ENCODE peak calls at places on chromosomes 12 and 14, in seven cellular contexts. One of them, this sample, is unnamed.

GRCh38 chr12:10557766-10558165 is 52.1 kb downstream of the EIF2S3B start:
- DNase-seq in neural progenitor cell: no peak
- DNase-seq in right cardiac atrium: no peak
- DNase-seq in psoas muscle: no peak
- DNase-seq in BJ: no peak
- DNase-seq in uterus: no peak
- DNase-seq in Panc1: no peak
- DNase-seq in this sample: no peak

GRCh38 chr14:19906665-19907064 is 13.7 kb upstream of the OR4K5 start:
- DNase-seq in neural progenitor cell: no peak
- DNase-seq in BJ: no peak
- DNase-seq in uterus: no peak
- DNase-seq in Panc1: no peak
- DNase-seq in psoas muscle: no peak
- DNase-seq in right cardiac atrium: no peak
- DNase-seq in this sample: no peak

GRCh38 chr12:92928431-92928961 is 599 bp downstream of the EEA1 start:
- DNase-seq in psoas muscle: peak
- DNase-seq in Panc1: no peak
- DNase-seq in right cardiac atrium: peak
- DNase-seq in uterus: peak
- DNase-seq in neural progenitor cell: no peak
- DNase-seq in BJ: no peak
- DNase-seq in this sample: no peak

GRCh38 chr12:14770495-14771313 is 32.6 kb downstream of the WBP11 start:
- DNase-seq in neural progenitor cell: peak
- DNase-seq in right cardiac atrium: peak
- DNase-seq in psoas muscle: peak
- DNase-seq in uterus: peak
- DNase-seq in Panc1: peak
- DNase-seq in BJ: peak
- DNase-seq in this sample: peak

GRCh38 chr12:104763163-104763805 is 194.8 kb downstream of the SLC41A2 start:
- DNase-seq in psoas muscle: no peak
- DNase-seq in BJ: no peak
- DNase-seq in Panc1: no peak
- DNase-seq in neural progenitor cell: no peak
- DNase-seq in uterus: no peak
- DNase-seq in right cardiac atrium: no peak
- DNase-seq in this sample: peak

GRCh38 chr14:105925615-105926414 is 399.4 kb downstream of the TMEM121 start:
- DNase-seq in uterus: no peak
- DNase-seq in right cardiac atrium: no peak
- DNase-seq in BJ: no peak
- DNase-seq in Panc1: no peak
- DNase-seq in psoas muscle: peak
- DNase-seq in neural progenitor cell: no peak
- DNase-seq in this sample: no peak

GRCh38 chr14:105889666-105890473 is 363.5 kb downstream of the TMEM121 start:
- DNase-seq in neural progenitor cell: no peak
- DNase-seq in psoas muscle: peak
- DNase-seq in BJ: no peak
- DNase-seq in uterus: peak
- DNase-seq in Panc1: no peak
- DNase-seq in right cardiac atrium: peak
- DNase-seq in this sample: no peak

GRCh38 chr14:23910081-23910875 is 43.3 kb upstream of the DHRS4 start:
- DNase-seq in BJ: no peak
- DNase-seq in neural progenitor cell: peak
- DNase-seq in Panc1: peak
- DNase-seq in uterus: no peak
- DNase-seq in psoas muscle: no peak
- DNase-seq in right cardiac atrium: no peak
- DNase-seq in this sample: no peak

GRCh38 chr14:91980157-91980556 is 32.7 kb upstream of the FBLN5 start:
- DNase-seq in Panc1: peak
- DNase-seq in neural progenitor cell: no peak
- DNase-seq in right cardiac atrium: no peak
- DNase-seq in BJ: peak
- DNase-seq in uterus: no peak
- DNase-seq in psoas muscle: no peak
- DNase-seq in this sample: peak

GRCh38 chr14:106738075-106738474 is 1211.7 kb downstream of the TMEM121 start:
- DNase-seq in psoas muscle: no peak
- DNase-seq in Panc1: no peak
- DNase-seq in right cardiac atrium: no peak
- DNase-seq in BJ: no peak
- DNase-seq in uterus: no peak
- DNase-seq in neural progenitor cell: no peak
- DNase-seq in this sample: no peak

GRCh38 chr12:63922446-63922845 is 77.9 kb downstream of the SRGAP1 start:
- DNase-seq in uterus: no peak
- DNase-seq in psoas muscle: no peak
- DNase-seq in Panc1: no peak
- DNase-seq in neural progenitor cell: no peak
- DNase-seq in BJ: peak
- DNase-seq in right cardiac atrium: no peak
- DNase-seq in this sample: no peak

GRCh38 chr12:6313326-6313940 is 3.0 kb downstream of the PLEKHG6 start:
- DNase-seq in neural progenitor cell: no peak
- DNase-seq in right cardiac atrium: no peak
- DNase-seq in psoas muscle: no peak
- DNase-seq in uterus: no peak
- DNase-seq in BJ: no peak
- DNase-seq in Panc1: no peak
- DNase-seq in this sample: no peak

GRCh38 chr12:57487055-57487596 is 742 bp upstream of the MARS1 start:
- DNase-seq in right cardiac atrium: no peak
- DNase-seq in uterus: no peak
- DNase-seq in psoas muscle: no peak
- DNase-seq in BJ: no peak
- DNase-seq in Panc1: no peak
- DNase-seq in neural progenitor cell: no peak
- DNase-seq in this sample: no peak

GRCh38 chr12:1605129-1606020 is 11.0 kb upstream of the FBXL14 start:
- DNase-seq in Panc1: peak
- DNase-seq in right cardiac atrium: peak
- DNase-seq in psoas muscle: peak
- DNase-seq in BJ: no peak
- DNase-seq in neural progenitor cell: peak
- DNase-seq in uterus: peak
- DNase-seq in this sample: no peak

GRCh38 chr12:68113644-68114043 is 45.9 kb downstream of the IFNG start:
- DNase-seq in uterus: no peak
- DNase-seq in right cardiac atrium: no peak
- DNase-seq in neural progenitor cell: peak
- DNase-seq in BJ: no peak
- DNase-seq in Panc1: no peak
- DNase-seq in psoas muscle: no peak
- DNase-seq in this sample: no peak

GRCh38 chr14:83164591-83164990 is 1630.9 kb upstream of the SEL1L start:
- DNase-seq in BJ: no peak
- DNase-seq in uterus: no peak
- DNase-seq in psoas muscle: no peak
- DNase-seq in Panc1: no peak
- DNase-seq in neural progenitor cell: no peak
- DNase-seq in right cardiac atrium: no peak
- DNase-seq in this sample: no peak

GRCh38 chr14:77923131-77923933 is 123.4 kb downstream of the ADCK1 start:
- DNase-seq in Panc1: no peak
- DNase-seq in uterus: no peak
- DNase-seq in psoas muscle: no peak
- DNase-seq in right cardiac atrium: no peak
- DNase-seq in neural progenitor cell: no peak
- DNase-seq in BJ: no peak
- DNase-seq in this sample: no peak

GRCh38 chr14:91484186-91484585 is 25.9 kb downstream of the PPP4R3A start:
- DNase-seq in uterus: no peak
- DNase-seq in BJ: no peak
- DNase-seq in psoas muscle: no peak
- DNase-seq in Panc1: no peak
- DNase-seq in right cardiac atrium: no peak
- DNase-seq in neural progenitor cell: no peak
- DNase-seq in this sample: no peak

GRCh38 chr12:107873223-107873622 is 98.7 kb downstream of the ASCL4 start:
- DNase-seq in neural progenitor cell: no peak
- DNase-seq in uterus: no peak
- DNase-seq in Panc1: no peak
- DNase-seq in psoas muscle: no peak
- DNase-seq in BJ: no peak
- DNase-seq in right cardiac atrium: no peak
- DNase-seq in this sample: no peak

DNA sequence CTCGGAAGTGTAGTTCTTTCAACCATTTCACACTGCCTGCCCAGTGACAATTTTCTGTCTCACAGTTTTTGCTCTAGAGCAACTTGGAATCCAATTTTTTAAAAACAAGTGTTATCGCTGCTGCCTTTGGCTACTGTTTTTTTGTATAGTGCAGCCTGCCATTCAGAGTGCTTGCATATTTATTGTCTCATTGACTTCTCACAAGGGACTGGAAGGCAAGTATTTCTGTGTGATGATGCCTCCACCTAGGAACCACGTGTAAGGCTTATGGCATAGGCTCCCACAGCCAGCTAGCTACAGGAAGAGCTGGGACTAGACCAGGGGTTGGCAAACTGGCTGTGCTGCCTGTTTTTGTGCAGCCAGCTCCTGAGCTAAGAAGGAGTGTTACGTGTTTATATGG is 903 bp downstream of the PARPBP start:
- DNase-seq in uterus: no peak
- DNase-seq in psoas muscle: no peak
- DNase-seq in neural progenitor cell: peak
- DNase-seq in BJ: no peak
- DNase-seq in Panc1: no peak
- DNase-seq in right cardiac atrium: no peak
- DNase-seq in this sample: no peak
- H3K4me3 ChIP-seq in uterus: no peak
- H3K4me3 ChIP-seq in psoas muscle: peak
- H3K4me3 ChIP-seq in neural progenitor cell: peak
- H3K4me3 ChIP-seq in BJ: peak
- H3K4me3 ChIP-seq in Panc1: peak
- H3K4me3 ChIP-seq in right cardiac atrium: no peak
- H3K4me3 ChIP-seq in this sample: peak

DNA sequence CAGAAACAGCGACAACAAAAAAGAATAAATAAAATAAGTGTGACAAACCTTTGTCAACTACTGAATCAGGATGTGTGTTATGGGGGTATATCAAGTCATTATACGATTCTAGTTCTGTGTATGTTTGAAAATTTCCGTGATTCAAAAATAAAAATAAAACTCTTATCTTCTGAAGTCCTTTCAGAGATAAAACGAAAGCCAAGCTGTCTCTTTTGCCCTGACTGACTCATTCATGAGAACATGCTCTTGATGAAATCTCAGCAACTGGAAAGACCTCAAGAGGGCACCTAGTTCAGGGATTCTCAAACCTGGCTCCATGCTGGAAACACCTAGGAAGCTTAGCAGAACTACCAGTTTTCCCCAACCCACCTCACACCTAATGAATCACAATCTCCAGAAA is 9.2 kb downstream of the FOXN3 start:
- DNase-seq in psoas muscle: no peak
- DNase-seq in Panc1: no peak
- DNase-seq in BJ: no peak
- DNase-seq in uterus: no peak
- DNase-seq in right cardiac atrium: no peak
- DNase-seq in neural progenitor cell: no peak
- DNase-seq in this sample: no peak
- H3K4me3 ChIP-seq in psoas muscle: no peak
- H3K4me3 ChIP-seq in Panc1: no peak
- H3K4me3 ChIP-seq in BJ: no peak
- H3K4me3 ChIP-seq in uterus: no peak
- H3K4me3 ChIP-seq in right cardiac atrium: no peak
- H3K4me3 ChIP-seq in neural progenitor cell: no peak
- H3K4me3 ChIP-seq in this sample: no peak

GRCh38 chr12:109114644-109115043 is 1.7 kb upstream of the ACACB start:
- DNase-seq in Panc1: no peak
- DNase-seq in right cardiac atrium: no peak
- DNase-seq in psoas muscle: no peak
- DNase-seq in neural progenitor cell: no peak
- DNase-seq in uterus: no peak
- DNase-seq in BJ: no peak
- DNase-seq in this sample: no peak

GRCh38 chr12:109112720-109113465 is 3.5 kb upstream of the ACACB start:
- DNase-seq in BJ: no peak
- DNase-seq in uterus: no peak
- DNase-seq in right cardiac atrium: no peak
- DNase-seq in psoas muscle: no peak
- DNase-seq in neural progenitor cell: no peak
- DNase-seq in Panc1: no peak
- DNase-seq in this sample: no peak

GRCh38 chr12:109113661-109114321 is 2.6 kb upstream of the ACACB start:
- DNase-seq in BJ: no peak
- DNase-seq in Panc1: no peak
- DNase-seq in right cardiac atrium: no peak
- DNase-seq in uterus: no peak
- DNase-seq in psoas muscle: no peak
- DNase-seq in neural progenitor cell: no peak
- DNase-seq in this sample: no peak

GRCh38 chr12:109109756-109110350 is 6.5 kb upstream of the ACACB start:
- DNase-seq in Panc1: no peak
- DNase-seq in psoas muscle: no peak
- DNase-seq in neural progenitor cell: no peak
- DNase-seq in BJ: no peak
- DNase-seq in uterus: no peak
- DNase-seq in right cardiac atrium: no peak
- DNase-seq in this sample: no peak

GRCh38 chr12:109111775-109112491 is 4.5 kb upstream of the ACACB start:
- DNase-seq in Panc1: no peak
- DNase-seq in neural progenitor cell: peak
- DNase-seq in BJ: no peak
- DNase-seq in psoas muscle: peak
- DNase-seq in uterus: peak
- DNase-seq in right cardiac atrium: peak
- DNase-seq in this sample: no peak
- H3K4me3 ChIP-seq in Panc1: peak
- H3K4me3 ChIP-seq in neural progenitor cell: no peak
- H3K4me3 ChIP-seq in BJ: peak
- H3K4me3 ChIP-seq in psoas muscle: peak
- H3K4me3 ChIP-seq in uterus: peak
- H3K4me3 ChIP-seq in right cardiac atrium: peak
- H3K4me3 ChIP-seq in this sample: peak

GRCh38 chr12:45613855-45614254 is 115.7 kb upstream of the ARID2 start:
- DNase-seq in uterus: no peak
- DNase-seq in right cardiac atrium: no peak
- DNase-seq in BJ: no peak
- DNase-seq in Panc1: no peak
- DNase-seq in neural progenitor cell: no peak
- DNase-seq in psoas muscle: no peak
- DNase-seq in this sample: no peak

GRCh38 chr12:45612044-45612794 is 117.3 kb upstream of the ARID2 start:
- DNase-seq in BJ: peak
- DNase-seq in neural progenitor cell: no peak
- DNase-seq in uterus: no peak
- DNase-seq in right cardiac atrium: no peak
- DNase-seq in psoas muscle: no peak
- DNase-seq in Panc1: no peak
- DNase-seq in this sample: peak

GRCh38 chr12:45615268-45615667 is 114.2 kb upstream of the ARID2 start:
- DNase-seq in psoas muscle: no peak
- DNase-seq in BJ: peak
- DNase-seq in neural progenitor cell: no peak
- DNase-seq in Panc1: no peak
- DNase-seq in right cardiac atrium: no peak
- DNase-seq in uterus: no peak
- DNase-seq in this sample: peak

GRCh38 chr12:45611495-45611894 is 118.0 kb upstream of the ARID2 start:
- DNase-seq in psoas muscle: no peak
- DNase-seq in right cardiac atrium: no peak
- DNase-seq in neural progenitor cell: no peak
- DNase-seq in BJ: no peak
- DNase-seq in uterus: no peak
- DNase-seq in Panc1: no peak
- DNase-seq in this sample: no peak

GRCh38 chr12:45613306-45613705 is 116.2 kb upstream of the ARID2 start:
- DNase-seq in BJ: no peak
- DNase-seq in Panc1: no peak
- DNase-seq in neural progenitor cell: no peak
- DNase-seq in psoas muscle: no peak
- DNase-seq in right cardiac atrium: no peak
- DNase-seq in uterus: no peak
- DNase-seq in this sample: peak
- H3K4me3 ChIP-seq in BJ: no peak
- H3K4me3 ChIP-seq in Panc1: no peak
- H3K4me3 ChIP-seq in neural progenitor cell: no peak
- H3K4me3 ChIP-seq in psoas muscle: no peak
- H3K4me3 ChIP-seq in right cardiac atrium: no peak
- H3K4me3 ChIP-seq in uterus: no peak
- H3K4me3 ChIP-seq in this sample: no peak